ENCODE peak calls at places on chromosomes 1 and 21, in five cellular contexts. K, H, I, L and G are unnamed samples.

GRCh38 chr1:99737016-99737415 is 29.4 kb downstream of the FRRS1 start:
- DNase-seq in L (peak; percentile 43), I (peak; percentile 20), K (no peak), H (no peak), G (no peak)

GRCh38 chr21:36643374-36644250 is 55.3 kb upstream of the SIM2 start:
- DNase-seq in L (no peak), K (no peak), H (no peak), I (no peak), G (no peak)

GRCh38 chr1:7253988-7254587 is 468.8 kb downstream of the CAMTA1 start:
- DNase-seq in L (no peak), I (no peak), H (no peak), K (no peak), G (no peak)

GRCh38 chr1:222522105-222522915 is 25.6 kb downstream of the HHIPL2 start:
- DNase-seq in I (no peak), K (no peak), L (no peak), H (no peak), G (no peak)

GRCh38 chr1:47184090-47184735 is 5.6 kb downstream of the PDZK1IP1 start:
- DNase-seq in L (no peak), H (no peak), K (no peak), I (no peak), G (no peak)

GRCh38 chr1:67110352-67110751 is 24.4 kb downstream of the C1orf141 start:
- DNase-seq in K (no peak), H (no peak), I (no peak), L (no peak), G (no peak)

GRCh38 chr1:22317231-22317919 is 134.3 kb upstream of the ZBTB40 start:
- DNase-seq in K (peak; percentile 30), L (no peak), I (peak; percentile 20), H (no peak), G (no peak)

GRCh38 chr1:165494949-165495810 is 48.6 kb upstream of the LRRC52 start:
- DNase-seq in H (no peak), I (no peak), K (no peak), L (no peak), G (no peak)

GRCh38 chr1:56506314-56506743 is 73.0 kb downstream of the PLPP3 start:
- DNase-seq in I (peak; percentile 72), L (no peak), H (no peak), K (no peak), G (no peak)

GRCh38 chr21:45051580-45052434 is 22.6 kb upstream of the ADARB1 start:
- DNase-seq in K (no peak), H (no peak), I (no peak), L (no peak), G (peak; percentile 38)

GRCh38 chr1:168179411-168180147 is 817 bp downstream of the TIPRL start:
- DNase-seq in I (no peak), H (no peak), L (no peak), K (peak; percentile 12), G (peak; percentile 61)

GRCh38 chr1:147664206-147664605 is 6.1 kb downstream of the ACP6 start:
- DNase-seq in H (no peak), I (no peak), L (no peak), K (no peak), G (no peak)

GRCh38 chr1:227316941-227317540 is 1.3 kb downstream of the CDC42BPA start:
- DNase-seq in I (no peak), K (no peak), H (no peak), L (no peak), G (no peak)

GRCh38 chr1:119409731-119410130 is 5.2 kb upstream of the HSD3B2 start:
- DNase-seq in L (no peak), I (no peak), K (no peak), H (no peak), G (no peak)

GRCh38 chr1:91697322-91698260 is 188.4 kb downstream of the TGFBR3 start:
- DNase-seq in I (no peak), L (peak; percentile 63), H (peak; percentile 6), K (peak; percentile 25), G (peak; percentile 9)

GRCh38 chr1:50841791-50842387 is 118.2 kb downstream of the FAF1 start:
- DNase-seq in I (no peak), L (no peak), K (no peak), H (no peak), G (no peak)

GRCh38 chr1:154557939-154558609 is 388 bp downstream of the UBE2Q1 start:
- DNase-seq in K (peak; percentile 42), I (peak; percentile 71), L (no peak), H (peak; percentile 37), G (peak; percentile 15)

GRCh38 chr1:19080715-19081114 is 124.2 kb upstream of the IFFO2 start:
- DNase-seq in H (no peak), K (no peak), L (no peak), I (no peak), G (no peak)

GRCh38 chr1:7669559-7670208 is 101.4 kb upstream of the VAMP3 start:
- DNase-seq in L (no peak), K (peak; percentile 64), H (peak; percentile 41), I (peak; percentile 46), G (peak; percentile 51)

GRCh38 chr1:244654284-244655038 is 1.5 kb downstream of the DESI2 start:
- DNase-seq in L (no peak), I (no peak), K (no peak), H (no peak), G (no peak)

GRCh38 chr1:209747580-209748262 is 8.1 kb upstream of the TRAF3IP3 start:
- DNase-seq in K (peak; percentile 94), H (peak; percentile 82), I (peak; percentile 93), L (peak; percentile 92), G (peak; percentile 82)

GRCh38 chr1:228154685-228155571 is 5.2 kb downstream of the GJC2 start:
- DNase-seq in H (no peak), K (peak; percentile 44), I (no peak), L (no peak), G (no peak)

GRCh38 chr1:56409112-56409691 is 170.2 kb downstream of the PLPP3 start:
- DNase-seq in I (peak; percentile 73), H (no peak), K (no peak), L (no peak), G (no peak)

GRCh38 chr1:88276158-88276557 is 407.9 kb upstream of the PKN2 start:
- DNase-seq in L (no peak), K (no peak), H (no peak), I (no peak), G (no peak)

GRCh38 chr1:36652011-36652410 is 169.3 kb upstream of the CSF3R start:
- DNase-seq in I (no peak), H (no peak), L (no peak), K (no peak), G (no peak)

GRCh38 chr21:44593598-44594405 is 1.5 kb upstream of the KRTAP10-6 start:
- DNase-seq in K (no peak), L (no peak), H (no peak), I (no peak), G (no peak)

GRCh38 chr21:45302082-45303061 is 14.7 kb upstream of the POFUT2 start:
- DNase-seq in K (peak; percentile 48), I (peak; percentile 43), H (peak; percentile 35), L (no peak), G (peak; percentile 66)

GRCh38 chr1:109151146-109151545 is 37.2 kb downstream of the ELAPOR1 start:
- DNase-seq in L (peak; percentile 5), I (peak; percentile 60), H (no peak), K (no peak), G (no peak)